ENCODE peak calls at places on chromosomes 4 and X, in seven cellular contexts. Z, Y, X, A, M, N and C are unnamed samples. For H3K36me3, the result is how much of the 10 kb centered on the place peaks cover.

GRCh38 chr4:21664355-21664754 is 284.2 kb downstream of the KCNIP4 start:
- DNase-seq in Z (no peak), Y (no peak), X (no peak), A (no peak), M (no peak), N (no peak), C (no peak)

GRCh38 chr4:101033986-101034385 is 313.3 kb downstream of the PPP3CA start:
- DNase-seq in Z (no peak), Y (peak), X (no peak), A (no peak), M (no peak), N (no peak), C (no peak)

GRCh38 chrX:9278475-9279270 is 186.2 kb upstream of the TBL1X start:
- DNase-seq in Z (no peak), Y (no peak), X (no peak), A (no peak), M (peak), N (no peak), C (no peak)

GRCh38 chrX:109327271-109327670 is 154.6 kb downstream of the GUCY2F start:
- DNase-seq in Z (peak), Y (no peak), X (no peak), A (no peak), M (no peak), N (peak), C (no peak)

GRCh38 chr4:124658795-124659194 is 53.7 kb downstream of the ANKRD50 start:
- DNase-seq in Z (no peak), Y (no peak), X (no peak), A (no peak), M (no peak), N (no peak), C (no peak)

GRCh38 chr4:19850909-19851308 is 400.8 kb upstream of the SLIT2 start:
- DNase-seq in Z (peak), Y (no peak), X (no peak), A (no peak), M (peak), N (peak), C (no peak)

GRCh38 chrX:253451-254297 is 27.5 kb upstream of the PLCXD1 start:
- DNase-seq in Z (no peak), Y (no peak), X (no peak), A (no peak), M (no peak), N (no peak), C (no peak)

GRCh38 chr4:158850800-158851644 is 82.2 kb downstream of the FNIP2 start:
- DNase-seq in Z (no peak), Y (peak), X (no peak), A (no peak), M (peak), N (no peak), C (no peak)

GRCh38 chr4:144178414-144178813 is 37.9 kb upstream of the GYPA start:
- DNase-seq in Z (peak), Y (peak), X (no peak), A (no peak), M (no peak), N (no peak), C (no peak)

GRCh38 chr4:137213372-137214173 is 318.7 kb downstream of the PCDH18 start:
- DNase-seq in Z (peak), Y (no peak), X (no peak), A (no peak), M (peak), N (no peak), C (no peak)

GRCh38 chr4:140156529-140157171 is 2.7 kb upstream of the MAML3 start:
- DNase-seq in Z (no peak), Y (no peak), X (no peak), A (no peak), M (no peak), N (no peak), C (no peak)

GRCh38 chr4:2695661-2696060 is 60.5 kb downstream of the TNIP2 start:
- DNase-seq in Z (no peak), Y (no peak), X (no peak), A (no peak), M (no peak), N (no peak), C (no peak)

GRCh38 chr4:91322961-91323360 is 980.8 kb upstream of the GRID2 start:
- DNase-seq in Z (no peak), Y (no peak), X (no peak), A (no peak), M (no peak), N (no peak), C (no peak)

GRCh38 chrX:150032742-150033141 is 94.5 kb upstream of the EOLA2 start:
- DNase-seq in Z (peak), Y (no peak), X (peak), A (peak), M (peak), N (peak), C (peak)

GRCh38 chr4:87843936-87844335 is 11.2 kb downstream of the MEPE start:
- DNase-seq in Z (peak), Y (no peak), X (no peak), A (no peak), M (peak), N (peak), C (no peak)

GRCh38 chr4:179112441-179113170 is 1670.4 kb upstream of the AGA start:
- DNase-seq in Z (peak), Y (no peak), X (no peak), A (no peak), M (no peak), N (no peak), C (no peak)

GRCh38 chr4:82577451-82577850 is 15.7 kb upstream of the TMEM150C start:
- DNase-seq in Z (no peak), Y (no peak), X (no peak), A (no peak), M (no peak), N (peak), C (no peak)

GRCh38 chrX:323721-324628 is 5.4 kb upstream of the GTPBP6 start:
- DNase-seq in Z (peak), Y (peak), X (peak), A (peak), M (peak), N (peak), C (peak)

GRCh38 chr4:187732524-187732923 is 263.0 kb upstream of the ZFP42 start:
- DNase-seq in Z (no peak), Y (no peak), X (no peak), A (peak), M (no peak), N (peak), C (no peak)

GRCh38 chr4:34250562-34250961 is 1993.8 kb downstream of the ARAP2 start:
- DNase-seq in Z (peak), Y (no peak), X (no peak), A (no peak), M (peak), N (peak), C (no peak)

GRCh38 chr4:114659386-114660008 is 60.9 kb downstream of the UGT8 start:
- DNase-seq in Z (peak), Y (peak), X (peak), A (peak), M (peak), N (peak), C (peak)

GRCh38 chrX:29627833-29628232 is 587.5 kb upstream of the MAGEB2 start:
- DNase-seq in Z (peak), Y (no peak), X (no peak), A (no peak), M (no peak), N (no peak), C (no peak)

GRCh38 chrX:111823068-111823467 is 52.9 kb upstream of the TRPC5OS start:
- DNase-seq in Z (no peak), Y (peak), X (peak), A (no peak), M (peak), N (no peak), C (no peak)

GRCh38 chr4:153152453-153153338 is 51.5 kb upstream of the TRIM2 start:
- DNase-seq in Z (peak), Y (peak), X (peak), A (no peak), M (peak), N (peak), C (no peak)
- TF ChIP-seq EZH2 in Z (no peak), Y (no peak), X (peak), A (no peak), M (no peak), N (no peak), C (peak)

GRCh38 chr4:99927566-99927965 is 18.9 kb downstream of the DNAJB14 start:
- DNase-seq in Z (no peak), Y (no peak), X (no peak), A (no peak), M (no peak), N (no peak), C (no peak)
- H3K36me3 ChIP-seq in Z (under half), Y (under half), X (under half), A (under half), M (under half), N (under half), C (under half)

GRCh38 chrX:69109036-69109663 is 56.1 kb downstream of the PJA1 start:
- DNase-seq in Z (no peak), Y (no peak), X (no peak), A (no peak), M (no peak), N (no peak), C (no peak)

GRCh38 chrX:69107747-69108410 is 57.4 kb downstream of the PJA1 start:
- DNase-seq in Z (no peak), Y (no peak), X (no peak), A (no peak), M (no peak), N (no peak), C (no peak)

GRCh38 chrX:69107231-69107739 is 58.0 kb downstream of the PJA1 start:
- DNase-seq in Z (no peak), Y (peak), X (peak), A (peak), M (no peak), N (no peak), C (no peak)

GRCh38 chrX:69113723-69114122 is 51.5 kb downstream of the PJA1 start:
- DNase-seq in Z (no peak), Y (no peak), X (no peak), A (no peak), M (no peak), N (no peak), C (no peak)

GRCh38 chrX:69109706-69110635 is 55.3 kb downstream of the PJA1 start:
- DNase-seq in Z (peak), Y (no peak), X (peak), A (peak), M (peak), N (peak), C (peak)
- TF ChIP-seq EZH2 in Z (no peak), Y (no peak), X (no peak), A (no peak), M (no peak), N (no peak), C (no peak)

GRCh38 chr4:48570646-48571220 is 80.7 kb downstream of the ZAR1 start:
- DNase-seq in Z (peak), Y (no peak), X (no peak), A (no peak), M (peak), N (peak), C (no peak)
- H3K36me3 ChIP-seq in Z (under half), Y (under half), X (under half), A (under half), M (under half), N (under half), C (under half)

DNA sequence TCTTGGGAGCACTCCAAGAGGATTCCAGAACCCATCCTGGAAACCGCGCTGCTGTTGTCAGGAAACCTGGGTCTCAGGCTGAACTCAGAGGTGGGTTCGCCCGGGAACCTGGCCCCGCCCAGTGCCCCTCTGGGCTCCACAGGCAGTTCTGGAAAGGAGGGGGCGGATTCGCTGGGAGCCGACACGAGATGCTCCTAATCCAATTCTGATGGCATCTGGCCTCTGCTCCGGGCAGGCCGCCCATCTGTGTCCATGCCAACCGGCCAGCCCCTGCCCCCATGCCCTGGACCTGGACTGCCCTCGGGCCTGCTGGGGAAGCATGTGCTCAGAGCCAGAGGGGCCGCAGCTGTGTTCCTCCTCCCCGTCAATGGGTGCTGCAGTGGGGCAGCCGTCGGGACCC is 21.0 kb downstream of the ATP2B3 start:
- DNase-seq in Z (no peak), Y (no peak), X (no peak), A (no peak), M (no peak), N (no peak), C (no peak)
- TF ChIP-seq EZH2 in Z (no peak), Y (no peak), X (no peak), A (no peak), M (no peak), N (no peak), C (no peak)

DNA sequence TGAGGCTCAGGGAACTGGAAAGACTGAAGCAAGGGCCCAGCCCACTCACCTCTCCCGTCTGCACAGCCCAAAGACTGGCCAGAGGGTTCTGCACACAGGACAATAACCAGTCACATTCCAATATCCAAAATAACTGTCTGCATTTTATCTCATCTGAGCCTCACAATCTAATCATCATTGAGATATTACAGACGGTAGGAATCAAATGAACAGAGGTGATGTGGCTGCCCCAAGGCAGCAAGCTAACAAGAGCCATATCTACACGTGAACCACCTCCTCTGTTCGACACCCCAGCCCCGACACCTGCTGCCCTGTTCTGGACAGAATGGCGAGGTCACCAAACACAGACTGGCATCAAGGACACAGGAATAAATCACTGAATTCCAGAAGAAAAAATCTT is 60.5 kb downstream of the AFAP1 start:
- DNase-seq in Z (no peak), Y (no peak), X (no peak), A (no peak), M (no peak), N (no peak), C (no peak)
- H3K36me3 ChIP-seq in Z (under half), Y (under half), X (under half), A (under half), M (under half), N (under half), C (under half)

GRCh38 chr4:3870567-3870962 is 104.4 kb downstream of the ADRA2C start:
- DNase-seq in Z (no peak), Y (no peak), X (no peak), A (no peak), M (no peak), N (no peak), C (no peak)

GRCh38 chr4:3872834-3873313 is 106.7 kb downstream of the ADRA2C start:
- DNase-seq in Z (no peak), Y (peak), X (no peak), A (no peak), M (no peak), N (no peak), C (no peak)

GRCh38 chr4:3871181-3871852 is 105.1 kb downstream of the ADRA2C start:
- DNase-seq in Z (no peak), Y (peak), X (peak), A (no peak), M (peak), N (no peak), C (no peak)

GRCh38 chr4:3873446-3874415 is 107.5 kb downstream of the ADRA2C start:
- DNase-seq in Z (no peak), Y (peak), X (peak), A (no peak), M (no peak), N (no peak), C (no peak)

GRCh38 chr4:3871881-3872833 is 106.0 kb downstream of the ADRA2C start:
- DNase-seq in Z (no peak), Y (peak), X (no peak), A (no peak), M (no peak), N (no peak), C (no peak)
- TF ChIP-seq EZH2 in Z (no peak), Y (no peak), X (peak), A (no peak), M (no peak), N (no peak), C (peak)

GRCh38 chr4:40434126-40434692 is 99.1 kb downstream of the CHRNA9 start:
- DNase-seq in Z (no peak), Y (peak), X (no peak), A (no peak), M (no peak), N (no peak), C (no peak)
- H3K36me3 ChIP-seq in Z (under half), Y (under half), X (under half), A (under half), M (under half), N (under half), C (under half)